ENCODE peak calls at places on chromosomes 12 and 14, in eight cellular contexts. One of them, this sample, is unnamed.

GRCh38 chr12:124450376-124450750 is 117.0 kb downstream of the NCOR2 start:
- DNase-seq in dorsolateral prefrontal cortex: peak
- DNase-seq in AG04449: no peak
- DNase-seq in H7: no peak
- DNase-seq in anterior cingulate cortex: no peak
- DNase-seq in endothelial cell: no peak
- DNase-seq in NCI-H1436 treated with DMSO at 0.1 percent for 48 hours: no peak
- DNase-seq in cardiac muscle cell: no peak
- DNase-seq in this sample: no peak

GRCh38 chr14:22657861-22658260 is 13.7 kb upstream of the OR6J1 start:
- DNase-seq in endothelial cell: no peak
- DNase-seq in AG04449: no peak
- DNase-seq in NCI-H1436 treated with DMSO at 0.1 percent for 48 hours: no peak
- DNase-seq in H7: no peak
- DNase-seq in cardiac muscle cell: no peak
- DNase-seq in anterior cingulate cortex: no peak
- DNase-seq in dorsolateral prefrontal cortex: no peak
- DNase-seq in this sample: no peak

GRCh38 chr12:132438139-132438700 is 51.7 kb upstream of the FBRSL1 start:
- DNase-seq in dorsolateral prefrontal cortex: no peak
- DNase-seq in NCI-H1436 treated with DMSO at 0.1 percent for 48 hours: no peak
- DNase-seq in endothelial cell: no peak
- DNase-seq in anterior cingulate cortex: no peak
- DNase-seq in H7: peak
- DNase-seq in AG04449: no peak
- DNase-seq in cardiac muscle cell: no peak
- DNase-seq in this sample: no peak

GRCh38 chr12:100539209-100539608 is 34.3 kb upstream of the GAS2L3 start:
- DNase-seq in AG04449: no peak
- DNase-seq in anterior cingulate cortex: no peak
- DNase-seq in H7: peak
- DNase-seq in endothelial cell: peak
- DNase-seq in NCI-H1436 treated with DMSO at 0.1 percent for 48 hours: no peak
- DNase-seq in dorsolateral prefrontal cortex: no peak
- DNase-seq in cardiac muscle cell: peak
- DNase-seq in this sample: no peak

GRCh38 chr14:104688755-104689619 is at the start of gene INF2:
- DNase-seq in dorsolateral prefrontal cortex: no peak
- DNase-seq in NCI-H1436 treated with DMSO at 0.1 percent for 48 hours: no peak
- DNase-seq in anterior cingulate cortex: peak
- DNase-seq in endothelial cell: peak
- DNase-seq in H7: peak
- DNase-seq in AG04449: no peak
- DNase-seq in cardiac muscle cell: peak
- DNase-seq in this sample: no peak

GRCh38 chr12:76020281-76020680 is 11.3 kb downstream of the PHLDA1 start:
- DNase-seq in endothelial cell: no peak
- DNase-seq in H7: no peak
- DNase-seq in cardiac muscle cell: no peak
- DNase-seq in AG04449: no peak
- DNase-seq in dorsolateral prefrontal cortex: no peak
- DNase-seq in NCI-H1436 treated with DMSO at 0.1 percent for 48 hours: no peak
- DNase-seq in anterior cingulate cortex: no peak
- DNase-seq in this sample: no peak

GRCh38 chr12:92597997-92598396 is 104.8 kb upstream of the PLEKHG7 start:
- DNase-seq in endothelial cell: no peak
- DNase-seq in dorsolateral prefrontal cortex: no peak
- DNase-seq in cardiac muscle cell: no peak
- DNase-seq in H7: no peak
- DNase-seq in NCI-H1436 treated with DMSO at 0.1 percent for 48 hours: no peak
- DNase-seq in anterior cingulate cortex: no peak
- DNase-seq in AG04449: no peak
- DNase-seq in this sample: no peak

GRCh38 chr12:6987956-6988573 is 17.4 kb downstream of the EMG1 start:
- DNase-seq in cardiac muscle cell: no peak
- DNase-seq in H7: no peak
- DNase-seq in anterior cingulate cortex: no peak
- DNase-seq in AG04449: no peak
- DNase-seq in dorsolateral prefrontal cortex: no peak
- DNase-seq in endothelial cell: no peak
- DNase-seq in NCI-H1436 treated with DMSO at 0.1 percent for 48 hours: no peak
- DNase-seq in this sample: no peak

GRCh38 chr14:94213021-94213420 is 38.9 kb downstream of the PPP4R4 start:
- DNase-seq in endothelial cell: no peak
- DNase-seq in cardiac muscle cell: no peak
- DNase-seq in H7: no peak
- DNase-seq in dorsolateral prefrontal cortex: no peak
- DNase-seq in AG04449: peak
- DNase-seq in NCI-H1436 treated with DMSO at 0.1 percent for 48 hours: no peak
- DNase-seq in anterior cingulate cortex: no peak
- DNase-seq in this sample: no peak

GRCh38 chr14:45073480-45073879 is 10.4 kb upstream of the PRPF39 start:
- DNase-seq in anterior cingulate cortex: no peak
- DNase-seq in H7: no peak
- DNase-seq in endothelial cell: no peak
- DNase-seq in cardiac muscle cell: no peak
- DNase-seq in AG04449: no peak
- DNase-seq in NCI-H1436 treated with DMSO at 0.1 percent for 48 hours: no peak
- DNase-seq in dorsolateral prefrontal cortex: no peak
- DNase-seq in this sample: no peak

GRCh38 chr12:68119724-68120211 is 39.8 kb downstream of the IFNG start:
- DNase-seq in endothelial cell: no peak
- DNase-seq in H7: no peak
- DNase-seq in AG04449: no peak
- DNase-seq in dorsolateral prefrontal cortex: no peak
- DNase-seq in cardiac muscle cell: no peak
- DNase-seq in anterior cingulate cortex: no peak
- DNase-seq in NCI-H1436 treated with DMSO at 0.1 percent for 48 hours: no peak
- DNase-seq in this sample: no peak

GRCh38 chr14:101496779-101497420 is 64.4 kb upstream of the DIO3 start:
- DNase-seq in anterior cingulate cortex: no peak
- DNase-seq in endothelial cell: no peak
- DNase-seq in dorsolateral prefrontal cortex: peak
- DNase-seq in H7: peak
- DNase-seq in AG04449: no peak
- DNase-seq in cardiac muscle cell: no peak
- DNase-seq in NCI-H1436 treated with DMSO at 0.1 percent for 48 hours: no peak
- DNase-seq in this sample: no peak

GRCh38 chr14:61553730-61554641 is 141.3 kb upstream of the HIF1A start:
- DNase-seq in H7: no peak
- DNase-seq in dorsolateral prefrontal cortex: no peak
- DNase-seq in NCI-H1436 treated with DMSO at 0.1 percent for 48 hours: no peak
- DNase-seq in cardiac muscle cell: no peak
- DNase-seq in AG04449: peak
- DNase-seq in endothelial cell: no peak
- DNase-seq in anterior cingulate cortex: no peak
- DNase-seq in this sample: no peak

GRCh38 chr12:94182971-94183701 is 34.8 kb downstream of the PLXNC1 start:
- DNase-seq in cardiac muscle cell: no peak
- DNase-seq in H7: no peak
- DNase-seq in endothelial cell: no peak
- DNase-seq in NCI-H1436 treated with DMSO at 0.1 percent for 48 hours: no peak
- DNase-seq in AG04449: no peak
- DNase-seq in anterior cingulate cortex: no peak
- DNase-seq in dorsolateral prefrontal cortex: no peak
- DNase-seq in this sample: no peak

GRCh38 chr14:73786942-73787759 is 64.5 kb upstream of the PTGR2 start:
- DNase-seq in NCI-H1436 treated with DMSO at 0.1 percent for 48 hours: no peak
- DNase-seq in anterior cingulate cortex: peak
- DNase-seq in cardiac muscle cell: peak
- DNase-seq in AG04449: no peak
- DNase-seq in H7: peak
- DNase-seq in endothelial cell: peak
- DNase-seq in dorsolateral prefrontal cortex: peak
- DNase-seq in this sample: peak

GRCh38 chr12:115337693-115338543 is 653.9 kb upstream of the TBX3 start:
- DNase-seq in NCI-H1436 treated with DMSO at 0.1 percent for 48 hours: peak
- DNase-seq in AG04449: no peak
- DNase-seq in dorsolateral prefrontal cortex: no peak
- DNase-seq in anterior cingulate cortex: no peak
- DNase-seq in endothelial cell: no peak
- DNase-seq in cardiac muscle cell: no peak
- DNase-seq in H7: no peak
- DNase-seq in this sample: no peak

GRCh38 chr14:56002316-56002715 is 115.9 kb upstream of the PELI2 start:
- DNase-seq in dorsolateral prefrontal cortex: no peak
- DNase-seq in NCI-H1436 treated with DMSO at 0.1 percent for 48 hours: no peak
- DNase-seq in anterior cingulate cortex: no peak
- DNase-seq in AG04449: no peak
- DNase-seq in cardiac muscle cell: no peak
- DNase-seq in endothelial cell: no peak
- DNase-seq in H7: peak
- DNase-seq in this sample: no peak

GRCh38 chr12:68611094-68611818 is 557 bp downstream of the RAP1B start:
- DNase-seq in cardiac muscle cell: peak
- DNase-seq in AG04449: no peak
- DNase-seq in NCI-H1436 treated with DMSO at 0.1 percent for 48 hours: no peak
- DNase-seq in H7: peak
- DNase-seq in anterior cingulate cortex: peak
- DNase-seq in dorsolateral prefrontal cortex: peak
- DNase-seq in endothelial cell: peak
- DNase-seq in this sample: peak

GRCh38 chr12:127619869-127620769 is 646.9 kb upstream of the TMEM132C start:
- DNase-seq in AG04449: no peak
- DNase-seq in anterior cingulate cortex: no peak
- DNase-seq in dorsolateral prefrontal cortex: no peak
- DNase-seq in cardiac muscle cell: no peak
- DNase-seq in H7: peak
- DNase-seq in endothelial cell: no peak
- DNase-seq in NCI-H1436 treated with DMSO at 0.1 percent for 48 hours: no peak
- DNase-seq in this sample: no peak

GRCh38 chr12:57208946-57209282 is 7.7 kb upstream of the NXPH4 start:
- DNase-seq in AG04449: no peak
- DNase-seq in H7: no peak
- DNase-seq in cardiac muscle cell: no peak
- DNase-seq in endothelial cell: no peak
- DNase-seq in NCI-H1436 treated with DMSO at 0.1 percent for 48 hours: no peak
- DNase-seq in anterior cingulate cortex: peak
- DNase-seq in dorsolateral prefrontal cortex: peak
- DNase-seq in this sample: peak

GRCh38 chr12:29611906-29612305 is 114.4 kb upstream of the OVCH1 start:
- DNase-seq in NCI-H1436 treated with DMSO at 0.1 percent for 48 hours: no peak
- DNase-seq in AG04449: no peak
- DNase-seq in anterior cingulate cortex: no peak
- DNase-seq in endothelial cell: no peak
- DNase-seq in H7: no peak
- DNase-seq in dorsolateral prefrontal cortex: no peak
- DNase-seq in cardiac muscle cell: peak
- DNase-seq in this sample: no peak

GRCh38 chr14:72892103-72892878 is 1.6 kb downstream of the DPF3 start:
- DNase-seq in anterior cingulate cortex: no peak
- DNase-seq in dorsolateral prefrontal cortex: peak
- DNase-seq in NCI-H1436 treated with DMSO at 0.1 percent for 48 hours: no peak
- DNase-seq in AG04449: no peak
- DNase-seq in H7: peak
- DNase-seq in cardiac muscle cell: peak
- DNase-seq in endothelial cell: peak
- DNase-seq in this sample: peak

GRCh38 chr12:50985322-50985721 is 33.0 kb downstream of the HIGD1C start:
- DNase-seq in cardiac muscle cell: peak
- DNase-seq in dorsolateral prefrontal cortex: no peak
- DNase-seq in NCI-H1436 treated with DMSO at 0.1 percent for 48 hours: no peak
- DNase-seq in AG04449: no peak
- DNase-seq in anterior cingulate cortex: no peak
- DNase-seq in endothelial cell: no peak
- DNase-seq in H7: no peak
- DNase-seq in this sample: no peak

GRCh38 chr12:121784460-121784859 is 9.0 kb downstream of the RHOF start:
- DNase-seq in anterior cingulate cortex: no peak
- DNase-seq in AG04449: no peak
- DNase-seq in endothelial cell: no peak
- DNase-seq in cardiac muscle cell: no peak
- DNase-seq in H7: no peak
- DNase-seq in dorsolateral prefrontal cortex: no peak
- DNase-seq in NCI-H1436 treated with DMSO at 0.1 percent for 48 hours: no peak
- DNase-seq in this sample: no peak